ENCODE peak calls at places on chromosomes 16 and 17, in four cellular contexts. One of them, this sample, is unnamed.
A peak's percentile ranks its signal among the peaks of the same experiment; 100 is the strongest.

GRCh38 chr17:5618511-5618910 is 34.2 kb upstream of the NLRP1 start:
- DNase-seq in K562: peak; percentile 10
- DNase-seq in COR-L47: no peak
- DNase-seq in HFFc6: no peak
- DNase-seq in this sample: no peak

GRCh38 chr16:4692460-4693295 is 684 bp upstream of the NUDT16L1 start:
- DNase-seq in K562: no peak
- DNase-seq in COR-L47: no peak
- DNase-seq in HFFc6: no peak
- DNase-seq in this sample: no peak

GRCh38 chr16:87114832-87115231 is 202.4 kb downstream of the C16orf95 start:
- DNase-seq in K562: no peak
- DNase-seq in COR-L47: no peak
- DNase-seq in HFFc6: no peak
- DNase-seq in this sample: peak; percentile 14

GRCh38 chr17:79942011-79942405 is 93.7 kb downstream of the TBC1D16 start:
- DNase-seq in K562: no peak
- DNase-seq in COR-L47: no peak
- DNase-seq in HFFc6: no peak
- DNase-seq in this sample: no peak

GRCh38 chr17:77304051-77304745 is 163.4 kb downstream of the SEC14L1 start:
- DNase-seq in K562: no peak
- DNase-seq in COR-L47: peak; percentile 11
- DNase-seq in HFFc6: no peak
- DNase-seq in this sample: no peak

GRCh38 chr16:47460301-47460754 is 535 bp downstream of the ITFG1 start:
- DNase-seq in K562: no peak
- DNase-seq in COR-L47: no peak
- DNase-seq in HFFc6: no peak
- DNase-seq in this sample: no peak

GRCh38 chr17:15287533-15288267 is 22.6 kb upstream of the PMP22 start:
- DNase-seq in K562: no peak
- DNase-seq in COR-L47: no peak
- DNase-seq in HFFc6: peak; percentile 20
- DNase-seq in this sample: no peak

GRCh38 chr17:4591529-4591928 is 7.2 kb downstream of the SMTNL2 start:
- DNase-seq in K562: no peak
- DNase-seq in COR-L47: no peak
- DNase-seq in HFFc6: peak; percentile 8
- DNase-seq in this sample: peak; percentile 62

GRCh38 chr17:29032798-29033197 is 10.1 kb upstream of the PIPOX start:
- DNase-seq in K562: no peak
- DNase-seq in COR-L47: no peak
- DNase-seq in HFFc6: no peak
- DNase-seq in this sample: peak; percentile 89

GRCh38 chr16:83948914-83949723 is 3.9 kb upstream of the OSGIN1 start:
- DNase-seq in K562: no peak
- DNase-seq in COR-L47: no peak
- DNase-seq in HFFc6: no peak
- DNase-seq in this sample: no peak

GRCh38 chr16:88575251-88575650 is 5.0 kb downstream of the ZC3H18 start:
- DNase-seq in K562: no peak
- DNase-seq in COR-L47: no peak
- DNase-seq in HFFc6: no peak
- DNase-seq in this sample: no peak

GRCh38 chr17:76681222-76682137 is 29.3 kb downstream of the MXRA7 start:
- DNase-seq in K562: peak; percentile 87
- DNase-seq in COR-L47: peak; percentile 61
- DNase-seq in HFFc6: peak; percentile 55
- DNase-seq in this sample: peak; percentile 25

GRCh38 chr16:27759947-27760844 is 210.3 kb downstream of the KATNIP start:
- DNase-seq in K562: peak; percentile 52
- DNase-seq in COR-L47: no peak
- DNase-seq in HFFc6: no peak
- DNase-seq in this sample: no peak

GRCh38 chr17:57785032-57785431 is 39.9 kb upstream of the CCDC182 start:
- DNase-seq in K562: no peak
- DNase-seq in COR-L47: no peak
- DNase-seq in HFFc6: no peak
- DNase-seq in this sample: no peak

GRCh38 chr16:49937886-49938285 is 82.0 kb upstream of the ZNF423 start:
- DNase-seq in K562: no peak
- DNase-seq in COR-L47: no peak
- DNase-seq in HFFc6: no peak
- DNase-seq in this sample: no peak

GRCh38 chr16:48282636-48283263 is 35.4 kb upstream of the ABCC11 start:
- DNase-seq in K562: no peak
- DNase-seq in COR-L47: no peak
- DNase-seq in HFFc6: no peak
- DNase-seq in this sample: peak; percentile 3

This sample was measured in NCI-H226.